ENCODE peak calls at places on chromosome 5, in five cellular contexts. C, T, G, J and P are unnamed samples.

GRCh38 chr5:180467028-180467427 is 27.2 kb upstream of the CNOT6 start:
- DNase-seq in G (peak; percentile 57), J (peak; percentile 35), T (peak; percentile 43), C (no peak), P (peak; percentile 88)

GRCh38 chr5:112254303-112254702 is 164.8 kb downstream of the EPB41L4A start:
- DNase-seq in J (no peak), C (no peak), T (no peak), G (no peak), P (no peak)

GRCh38 chr5:11319851-11320580 is 559.0 kb upstream of the DAP start:
- DNase-seq in G (peak; percentile 66), T (no peak), J (no peak), C (no peak), P (no peak)

GRCh38 chr5:88666761-88667186 is 216.2 kb downstream of the MEF2C start:
- DNase-seq in C (no peak), J (no peak), T (peak; percentile 22), G (peak; percentile 83), P (no peak)

GRCh38 chr5:152389209-152389608 is 15.9 kb downstream of the NMUR2 start:
- DNase-seq in J (no peak), C (no peak), G (no peak), T (no peak), P (no peak)

GRCh38 chr5:157930710-157931109 is 71.8 kb upstream of the CLINT1 start:
- DNase-seq in G (no peak), T (no peak), C (peak; percentile 59), J (no peak), P (peak; percentile 74)

GRCh38 chr5:177231479-177232250 is 71.9 kb downstream of the RAB24 start:
- DNase-seq in G (no peak), T (no peak), J (no peak), C (no peak), P (no peak)

GRCh38 chr5:163731256-163731655 is 225.8 kb downstream of the MAT2B start:
- DNase-seq in J (no peak), T (no peak), C (no peak), G (no peak), P (no peak)

GRCh38 chr5:17379188-17379951 is 118.7 kb upstream of the TAF11L2 start:
- DNase-seq in G (peak; percentile 74), T (peak; percentile 15), J (no peak), C (no peak), P (no peak)

GRCh38 chr5:93665649-93666048 is 75.8 kb downstream of the POU5F2 start:
- DNase-seq in J (no peak), T (no peak), G (no peak), C (no peak), P (no peak)

GRCh38 chr5:150258126-150258525 is 31.4 kb downstream of the CAMK2A start:
- DNase-seq in C (no peak), G (peak; percentile 13), J (no peak), T (peak; percentile 35), P (no peak)

GRCh38 chr5:124980174-124980941 is 233.9 kb upstream of the ZNF608 start:
- DNase-seq in G (peak; percentile 6), T (no peak), J (no peak), C (no peak), P (no peak)

GRCh38 chr5:107218457-107219193 is 452.1 kb downstream of the EFNA5 start:
- DNase-seq in G (peak; percentile 65), T (peak; percentile 75), C (no peak), J (peak; percentile 24), P (no peak)

GRCh38 chr5:31993182-31993961 is 180.7 kb downstream of the GOLPH3 start:
- DNase-seq in G (peak; percentile 86), C (no peak), J (peak; percentile 98), T (peak; percentile 78), P (no peak)

GRCh38 chr5:95822038-95822407 is 503 bp downstream of the GLRX start:
- DNase-seq in T (peak; percentile 81), C (peak; percentile 79), G (peak; percentile 40), J (peak; percentile 61), P (peak; percentile 74)

GRCh38 chr5:51816427-51816826 is 433.2 kb downstream of the ISL1 start:
- DNase-seq in G (no peak), T (no peak), J (no peak), C (no peak), P (no peak)

GRCh38 chr5:108642170-108642906 is 105.4 kb upstream of the FER start:
- DNase-seq in T (peak; percentile 84), C (peak; percentile 70), G (peak; percentile 55), J (peak; percentile 64), P (peak; percentile 66)

GRCh38 chr5:176180339-176180738 is 57.9 kb upstream of the SIMC1 start:
- DNase-seq in G (peak; percentile 19), T (no peak), C (no peak), J (peak; percentile 43), P (no peak)

GRCh38 chr5:160651682-160652645 is 200.0 kb downstream of the ATP10B start:
- DNase-seq in T (no peak), J (no peak), G (no peak), C (no peak), P (no peak)

GRCh38 chr5:74123928-74124327 is 497.9 kb downstream of the ARHGEF28 start:
- DNase-seq in C (no peak), G (no peak), J (no peak), T (no peak), P (no peak)

GRCh38 chr5:133292300-133292699 is 240.5 kb downstream of the HSPA4 start:
- DNase-seq in C (no peak), G (peak; percentile 7), T (no peak), J (no peak), P (no peak)

GRCh38 chr5:139796061-139796806 is 626 bp downstream of the PSD2 start:
- DNase-seq in T (no peak), G (no peak), C (no peak), J (no peak), P (no peak)

GRCh38 chr5:125181955-125182354 is 435.5 kb upstream of the ZNF608 start:
- DNase-seq in G (no peak), T (no peak), J (no peak), C (no peak), P (no peak)

GRCh38 chr5:165630211-165630866 is 2124.9 kb downstream of the MAT2B start:
- DNase-seq in T (peak; percentile 55), G (peak; percentile 53), C (peak; percentile 37), J (peak; percentile 9), P (peak; percentile 53)

GRCh38 chr5:2686296-2686695 is 65.2 kb downstream of the IRX2 start:
- DNase-seq in J (no peak), C (no peak), G (peak; percentile 36), T (no peak), P (no peak)

GRCh38 chr5:79229357-79230174 is 6.4 kb upstream of the JMY start:
- DNase-seq in C (no peak), J (peak; percentile 81), G (peak; percentile 30), T (peak; percentile 71), P (no peak)

GRCh38 chr5:143374496-143375217 is 28.8 kb downstream of the NR3C1 start:
- DNase-seq in T (peak; percentile 32), C (no peak), G (no peak), J (no peak), P (no peak)

GRCh38 chr5:38569180-38569579 is 12.7 kb upstream of the LIFR start:
- DNase-seq in T (no peak), C (no peak), J (no peak), G (no peak), P (no peak)

GRCh38 chr5:134132372-134133212 is 18.1 kb downstream of the TCF7 start:
- DNase-seq in T (no peak), G (no peak), C (peak; percentile 4), J (no peak), P (no peak)

GRCh38 chr5:74424162-74424868 is 216.2 kb downstream of the ENC1 start:
- DNase-seq in J (peak; percentile 78), C (no peak), T (peak; percentile 64), G (peak; percentile 44), P (no peak)

GRCh38 chr5:146521403-146522106 is 5.6 kb upstream of the GPR151 start:
- DNase-seq in C (no peak), G (no peak), J (no peak), T (no peak), P (no peak)

GRCh38 chr5:16539169-16539666 is 73.6 kb upstream of the ZNF622 start:
- DNase-seq in J (peak; percentile 93), G (peak; percentile 85), C (peak; percentile 17), T (peak; percentile 92), P (peak; percentile 77)

GRCh38 chr5:75566710-75567309 is 44.4 kb upstream of the ANKDD1B start:
- DNase-seq in T (peak; percentile 96), C (no peak), J (peak; percentile 89), G (peak; percentile 96), P (no peak)
- H3K4me3 ChIP-seq in T (peak overlapping the region; percentile 26), C (no peak overlapping the region), J (no peak overlapping the region), G (no peak overlapping the region), P (no peak overlapping the region)

DNA sequence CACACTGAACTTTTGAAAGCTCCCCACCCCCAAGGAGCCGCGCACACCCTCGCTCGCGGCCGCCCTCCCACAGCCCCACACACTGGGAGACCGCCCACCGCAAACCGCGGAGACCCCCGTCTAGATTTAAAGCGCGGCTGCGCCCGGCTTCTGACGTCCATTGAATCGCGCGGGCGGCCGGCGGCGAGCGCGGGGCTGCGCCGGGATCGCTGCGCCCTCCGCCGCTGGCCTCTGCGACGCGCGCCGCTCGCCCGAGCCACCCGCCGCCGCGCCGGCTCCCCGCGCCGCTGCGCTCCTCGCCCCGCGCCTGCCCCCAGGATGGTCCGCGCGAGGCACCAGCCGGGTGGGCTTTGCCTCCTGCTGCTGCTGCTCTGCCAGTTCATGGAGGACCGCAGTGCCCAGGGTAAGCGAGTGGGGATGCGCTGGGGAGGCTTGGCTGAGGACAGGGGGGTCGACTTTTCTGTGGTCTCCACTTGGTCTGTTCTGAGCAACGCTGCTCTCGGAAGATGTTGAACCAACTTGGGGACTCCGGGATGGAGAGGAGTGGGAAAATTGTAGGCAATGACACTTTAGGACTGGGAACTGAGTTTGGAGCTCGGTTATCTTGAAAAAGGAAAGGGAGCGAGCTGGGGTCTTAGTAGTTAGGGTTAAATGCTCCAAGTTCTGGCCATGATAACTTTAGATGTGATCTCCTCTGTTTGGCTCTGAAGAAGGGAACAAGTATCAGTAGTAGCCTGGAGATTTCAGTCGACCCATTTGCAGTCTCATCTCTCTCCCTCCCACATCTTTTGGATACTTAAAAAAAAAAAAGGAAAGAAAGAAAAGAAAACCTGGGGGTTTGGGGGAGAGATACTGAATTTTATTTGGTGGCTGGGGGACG is at the start of gene FST:
- DNase-seq in J (no peak), G (peak; percentile 34), T (peak; percentile 48), C (no peak), P (peak; percentile 17)
- H3K4me3 ChIP-seq in J (peak within 1 kb of the TSS; percentile 78), G (peak within 1 kb of the TSS; percentile 82), T (peak within 1 kb of the TSS; percentile 72), C (peak within 1 kb of the TSS; percentile 33), P (peak within 1 kb of the TSS; percentile 62)

GRCh38 chr5:72093231-72093630 is 14.0 kb upstream of the MAP1B start:
- DNase-seq in C (no peak), J (no peak), G (peak; percentile 65), T (peak; percentile 55), P (no peak)
- H3K4me3 ChIP-seq in C (no peak overlapping the region), J (no peak overlapping the region), G (no peak overlapping the region), T (no peak overlapping the region), P (no peak overlapping the region)

DNA sequence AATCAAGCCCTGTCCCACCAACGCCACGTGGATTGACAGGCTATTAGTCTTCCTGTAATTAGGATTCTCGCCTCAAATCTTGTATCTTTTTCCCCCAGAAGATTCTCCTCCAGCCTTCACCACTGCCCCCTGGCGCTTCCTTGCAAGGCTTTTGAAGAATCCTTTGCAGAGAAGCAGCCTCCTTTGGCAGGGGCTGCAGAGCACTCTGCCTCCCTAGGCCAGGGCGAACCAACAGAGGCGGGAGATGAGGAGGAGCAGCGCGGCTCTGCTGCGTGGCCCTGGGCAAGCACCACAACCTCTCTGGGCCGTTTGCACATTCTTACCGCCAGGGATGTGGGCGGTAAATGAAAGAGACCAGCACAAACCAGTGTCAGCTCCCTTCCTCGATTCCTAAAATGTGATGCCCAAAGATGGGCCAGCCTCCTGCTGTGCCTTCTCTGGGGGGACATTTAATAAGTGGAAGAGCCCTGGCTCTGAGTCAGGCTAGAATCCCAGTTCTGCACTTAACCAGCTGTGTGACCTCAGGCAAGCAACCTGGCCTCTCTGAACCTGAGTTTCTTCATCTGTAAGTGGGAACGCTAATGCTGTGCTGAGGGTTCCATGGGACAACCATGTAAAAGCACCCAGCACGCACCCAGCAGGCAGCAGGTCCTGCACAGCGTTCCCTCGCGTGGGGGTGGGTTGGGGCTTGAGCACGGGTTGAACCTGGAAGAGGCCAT is 128.6 kb downstream of the KCNIP1 start:
- DNase-seq in T (no peak), C (no peak), G (no peak), J (no peak), P (no peak)
- H3K4me3 ChIP-seq in T (no peak overlapping the region), C (no peak overlapping the region), G (no peak overlapping the region), J (no peak overlapping the region), P (no peak overlapping the region)